ENCODE peak calls at places on chromosome 20, in nine cellular contexts. A, T, N, B, D, S, V, F and R are unnamed samples.
A peak's percentile ranks its signal among the peaks of the same experiment; 100 is the strongest.

GRCh38 chr20:8094415-8094818 is 37.6 kb upstream of the PLCB1 start:
- DNase-seq in A (no peak), T (no peak), N (peak; percentile 92), B (peak; percentile 58), D (no peak), S (peak; percentile 71), V (no peak), F (no peak), R (peak; percentile 35)

GRCh38 chr20:54476336-54476928 is 1.0 kb downstream of the DOK5 start:
- DNase-seq in A (no peak), T (no peak), N (no peak), B (peak; percentile 16), D (no peak), S (peak; percentile 36), V (no peak), F (no peak), R (no peak)

GRCh38 chr20:39993737-39994136 is 695.3 kb downstream of the MAFB start:
- DNase-seq in A (no peak), T (no peak), N (no peak), B (no peak), D (no peak), S (peak; percentile 18), V (no peak), F (no peak), R (no peak)

GRCh38 chr20:53850318-53850717 is 220.1 kb downstream of the BCAS1 start:
- DNase-seq in A (no peak), T (no peak), N (no peak), B (no peak), D (no peak), S (no peak), V (no peak), F (no peak), R (no peak)

GRCh38 chr20:46701556-46701955 is 7.9 kb upstream of the SLC2A10 start:
- DNase-seq in A (no peak), T (no peak), N (no peak), B (peak; percentile 66), D (no peak), S (no peak), V (no peak), F (no peak), R (no peak)

GRCh38 chr20:44068780-44069191 is 118.2 kb downstream of the JPH2 start:
- DNase-seq in A (no peak), T (no peak), N (no peak), B (no peak), D (no peak), S (no peak), V (no peak), F (no peak), R (no peak)

GRCh38 chr20:48153523-48153922 is 368.2 kb upstream of the SULF2 start:
- DNase-seq in A (no peak), T (no peak), N (no peak), B (no peak), D (peak; percentile 12), S (no peak), V (no peak), F (no peak), R (no peak)

GRCh38 chr20:46214831-46215488 is 93.3 kb downstream of the CDH22 start:
- DNase-seq in A (no peak), T (no peak), N (no peak), B (no peak), D (no peak), S (no peak), V (no peak), F (no peak), R (no peak)

GRCh38 chr20:32641464-32641863 is 32.3 kb downstream of the C20orf203 start:
- DNase-seq in A (no peak), T (no peak), N (no peak), B (no peak), D (no peak), S (no peak), V (no peak), F (no peak), R (no peak)

GRCh38 chr20:56865055-56865454 is 235.9 kb downstream of the TFAP2C start:
- DNase-seq in A (no peak), T (no peak), N (no peak), B (peak; percentile 55), D (no peak), S (no peak), V (no peak), F (no peak), R (no peak)

GRCh38 chr20:51540585-51540984 is 1.9 kb downstream of the NFATC2 start:
- DNase-seq in A (no peak), T (no peak), N (no peak), B (no peak), D (no peak), S (no peak), V (no peak), F (no peak), R (no peak)

GRCh38 chr20:19071902-19072498 is 140.4 kb upstream of the SLC24A3 start:
- DNase-seq in A (no peak), T (no peak), N (no peak), B (no peak), D (no peak), S (no peak), V (no peak), F (no peak), R (no peak)

GRCh38 chr20:19072988-19073387 is 139.5 kb upstream of the SLC24A3 start:
- DNase-seq in A (no peak), T (no peak), N (no peak), B (no peak), D (no peak), S (no peak), V (no peak), F (no peak), R (no peak)

GRCh38 chr20:19071442-19071717 is 141.1 kb upstream of the SLC24A3 start:
- DNase-seq in A (no peak), T (no peak), N (no peak), B (no peak), D (no peak), S (no peak), V (no peak), F (no peak), R (no peak)

GRCh38 chr20:19070036-19070435 is 142.4 kb upstream of the SLC24A3 start:
- DNase-seq in A (no peak), T (no peak), N (no peak), B (no peak), D (no peak), S (no peak), V (no peak), F (no peak), R (no peak)

DNA sequence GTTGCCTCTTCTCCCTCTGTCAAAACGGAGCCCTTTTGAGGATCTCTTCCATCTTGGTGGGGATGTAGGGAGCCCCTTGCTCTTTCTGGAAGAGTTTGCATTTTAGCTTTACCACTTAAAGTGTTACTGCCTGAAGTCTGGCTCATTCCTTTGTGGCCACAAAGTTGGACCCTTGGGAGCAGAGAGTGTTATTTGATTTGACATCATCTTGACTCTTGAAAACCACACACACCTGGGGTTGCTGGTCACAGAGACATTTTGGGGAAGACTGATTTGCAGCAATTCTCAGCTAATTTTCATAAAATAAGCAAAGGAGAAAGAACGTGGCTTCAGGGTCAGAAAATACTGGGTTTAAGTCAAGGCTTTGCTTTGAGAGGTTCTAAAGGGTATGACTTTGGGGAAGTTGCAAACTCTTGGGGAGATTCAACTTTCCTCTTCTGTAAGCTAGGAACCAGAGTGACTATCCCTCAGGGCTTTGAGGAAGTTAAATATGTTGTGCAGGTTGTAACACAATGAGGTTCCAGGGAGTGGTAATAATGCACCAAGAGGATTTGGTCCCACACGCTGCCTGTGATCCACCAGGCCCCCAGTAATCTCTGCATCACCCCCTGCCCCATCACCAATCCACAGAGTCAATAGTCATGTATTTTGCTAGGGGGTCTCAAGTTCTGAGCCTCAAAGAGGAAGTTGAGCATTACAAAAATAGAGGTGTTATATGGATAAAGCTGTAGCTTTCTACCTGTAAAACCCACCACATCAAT is 141.6 kb upstream of the SLC24A3 start:
- DNase-seq in A (no peak), T (no peak), N (no peak), B (no peak), D (no peak), S (no peak), V (no peak), F (no peak), R (no peak)
- H3K4me3 ChIP-seq in A (no peak overlapping the region), T (no peak overlapping the region), N (no peak overlapping the region), B (no peak overlapping the region), D (no peak overlapping the region), S (no peak overlapping the region), V (no peak overlapping the region), F (no peak overlapping the region), R (no peak overlapping the region)

GRCh38 chr20:36305602-36306556 is at the start of gene DLGAP4:
- DNase-seq in A (no peak), T (no peak), N (no peak), B (no peak), D (no peak), S (no peak), V (no peak), F (no peak), R (no peak)
- H3K4me3 ChIP-seq in A (no peak within 1 kb of the TSS), T (no peak within 1 kb of the TSS), N (no peak within 1 kb of the TSS), B (no peak within 1 kb of the TSS), D (no peak within 1 kb of the TSS), S (peak within 1 kb of the TSS; percentile 19), V (peak within 1 kb of the TSS; percentile 71), F (peak within 1 kb of the TSS; percentile 39), R (no peak within 1 kb of the TSS)

GRCh38 chr20:36460648-36461599 is 80.4 kb upstream of the MYL9 start:
- DNase-seq in A (peak; percentile 71), T (peak; percentile 75), N (peak; percentile 91), B (peak; percentile 96), D (peak; percentile 77), S (peak; percentile 92), V (peak; percentile 87), F (peak; percentile 96), R (no peak)
- H3K4me3 ChIP-seq in A (peak overlapping the region; percentile 92), T (peak overlapping the region; percentile 87), N (peak overlapping the region; percentile 35), B (peak overlapping the region; percentile 65), D (peak overlapping the region; percentile 69), S (peak overlapping the region; percentile 98), V (peak overlapping the region; percentile 3), F (peak overlapping the region; percentile 84), R (peak overlapping the region; percentile 81)

GRCh38 chr20:19658137-19658536 is 99.9 kb upstream of the RIN2 start:
- DNase-seq in A (no peak), T (no peak), N (no peak), B (no peak), D (no peak), S (no peak), V (no peak), F (no peak), R (no peak)

GRCh38 chr20:19652591-19653026 is 105.4 kb upstream of the RIN2 start:
- DNase-seq in A (no peak), T (no peak), N (no peak), B (no peak), D (no peak), S (no peak), V (no peak), F (no peak), R (no peak)

GRCh38 chr20:19654906-19655305 is 103.2 kb upstream of the RIN2 start:
- DNase-seq in A (no peak), T (no peak), N (no peak), B (no peak), D (no peak), S (no peak), V (no peak), F (no peak), R (no peak)

GRCh38 chr20:19649041-19649440 is 109.0 kb upstream of the RIN2 start:
- DNase-seq in A (no peak), T (no peak), N (no peak), B (no peak), D (no peak), S (no peak), V (no peak), F (no peak), R (no peak)

DNA sequence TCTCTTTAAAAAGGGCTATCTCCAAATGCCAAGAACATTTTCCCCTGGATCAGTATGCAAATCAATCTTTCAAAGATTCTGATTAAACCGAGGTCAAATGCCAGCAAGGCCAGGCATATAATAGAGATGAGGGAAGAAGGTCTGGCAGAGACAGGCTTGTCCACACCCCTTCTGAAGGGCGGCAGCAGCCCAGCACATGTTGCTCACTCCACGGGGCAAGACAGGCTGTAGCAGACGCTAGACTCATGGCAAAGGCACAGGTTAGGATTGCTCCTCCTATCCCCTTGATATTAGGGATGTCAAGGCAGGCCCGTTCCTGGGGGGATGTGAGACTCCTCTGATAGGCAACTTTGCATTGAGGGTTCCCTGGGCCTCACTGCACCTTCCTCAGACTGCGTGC is 104.7 kb upstream of the RIN2 start:
- DNase-seq in A (no peak), T (no peak), N (no peak), B (no peak), D (no peak), S (no peak), V (no peak), F (no peak), R (no peak)
- H3K4me3 ChIP-seq in A (no peak overlapping the region), T (no peak overlapping the region), N (no peak overlapping the region), B (no peak overlapping the region), D (no peak overlapping the region), S (no peak overlapping the region), V (no peak overlapping the region), F (no peak overlapping the region), R (no peak overlapping the region)